ENCODE peak calls at places on chromosomes 6 and 20, in seven cellular contexts. X is HepG2, O is breast epithelium, U is HCT116, K is H1, D is K562, R is spleen. P is an unnamed sample.

GRCh38 chr6:27505209-27506027 is 32.5 kb upstream of the ZNF184 start:
- DNase-seq in X (peak; percentile 86), O (peak; percentile 81), R (no peak), U (peak; percentile 87), K (peak; percentile 78), D (peak; percentile 83), P (no peak)

GRCh38 chr20:49281059-49281912 is 3.4 kb upstream of the ZNFX1 start:
- DNase-seq in K (no peak), X (peak; percentile 90), R (no peak), O (peak; percentile 27), D (peak; percentile 56), U (no peak), P (no peak)

GRCh38 chr20:23225407-23226060 is 125.1 kb upstream of the NXT1 start:
- DNase-seq in O (no peak), X (no peak), D (peak; percentile 16), K (no peak), R (no peak), U (no peak), P (peak; percentile 67)

GRCh38 chr6:152096863-152097496 is 289.5 kb downstream of the ESR1 start:
- DNase-seq in X (no peak), K (no peak), U (no peak), O (no peak), D (no peak), R (no peak), P (no peak)

GRCh38 chr6:152648090-152648489 is 10.9 kb upstream of the SYNE1 start:
- DNase-seq in R (no peak), U (no peak), K (no peak), D (no peak), X (no peak), O (no peak), P (no peak)

GRCh38 chr20:3720068-3720467 is 7.7 kb upstream of the SIGLEC1 start:
- DNase-seq in O (no peak), R (no peak), K (no peak), D (no peak), X (no peak), U (no peak), P (no peak)

GRCh38 chr20:4171538-4172116 is 156.3 kb upstream of the RNF24 start:
- DNase-seq in U (no peak), K (no peak), X (peak; percentile 98), D (no peak), R (no peak), O (no peak), P (no peak)

GRCh38 chr6:24344981-24345380 is 12.9 kb downstream of the DCDC2 start:
- DNase-seq in D (no peak), K (no peak), U (no peak), O (no peak), X (no peak), R (no peak), P (no peak)

GRCh38 chr20:5297280-5298004 is 19.3 kb downstream of the PROKR2 start:
- DNase-seq in O (no peak), R (no peak), D (no peak), X (peak; percentile 81), U (no peak), K (no peak), P (no peak)

GRCh38 chr6:23851551-23851950 is 274.5 kb upstream of the NRSN1 start:
- DNase-seq in D (no peak), K (no peak), U (no peak), X (no peak), O (no peak), R (no peak), P (no peak)

GRCh38 chr20:62721511-62722197 is 13.0 kb downstream of the NTSR1 start:
- DNase-seq in O (no peak), R (no peak), X (no peak), U (no peak), K (no peak), D (no peak), P (no peak)

GRCh38 chr6:37059344-37060194 is 54.1 kb downstream of the FGD2 start:
- DNase-seq in D (peak; percentile 94), U (peak; percentile 96), O (peak; percentile 60), K (no peak), R (peak; percentile 66), X (peak; percentile 99), P (peak; percentile 65)

GRCh38 chr6:140987364-140988135 is 1145.2 kb upstream of the GJE1 start:
- DNase-seq in D (no peak), X (no peak), U (no peak), K (no peak), R (no peak), O (no peak), P (no peak)

GRCh38 chr6:20302702-20303251 is 90.5 kb upstream of the MBOAT1 start:
- DNase-seq in O (no peak), K (no peak), D (peak; percentile 81), X (no peak), U (no peak), R (no peak), P (no peak)

GRCh38 chr20:34049897-34050695 is 56.4 kb downstream of the RALY start:
- DNase-seq in D (no peak), O (no peak), K (no peak), U (no peak), X (no peak), R (no peak), P (no peak)

GRCh38 chr20:33736962-33737361 is 5.2 kb downstream of the ZNF341 start:
- DNase-seq in K (no peak), R (no peak), X (no peak), U (no peak), D (no peak), O (no peak), P (no peak)

GRCh38 chr20:53513489-53514298 is 79.9 kb downstream of the ZNF217 start:
- DNase-seq in O (no peak), K (no peak), D (no peak), U (no peak), R (no peak), X (peak; percentile 86), P (no peak)
- H3K27ac ChIP-seq in O (no peak overlapping the region), K (no peak overlapping the region), D (no peak overlapping the region), U (no peak overlapping the region), R (no peak overlapping the region), X (no peak overlapping the region), P (no peak overlapping the region)

GRCh38 chr20:58890454-58891075 is 38.0 kb downstream of the GNAS start:
- DNase-seq in D (no peak), O (peak; percentile 64), U (no peak), X (peak; percentile 85), R (peak; percentile 94), K (no peak), P (peak; percentile 67)
- TF ChIP-seq POLR2AphosphoS5 in D (no peak), O (peak; percentile 13), U (peak; percentile 41), X (peak; percentile 86), R (peak; percentile 75), K (no peak), P (peak; percentile 50)

GRCh38 chr6:138386897-138387296 is 9.2 kb downstream of the SMIM28 start:
- DNase-seq in K (no peak), O (no peak), U (no peak), D (no peak), R (no peak), X (no peak), P (no peak)
- TF ChIP-seq POLR2A in K (no peak), O (no peak), U (no peak), D (no peak), R (no peak), X (no peak), P (no peak)

GRCh38 chr6:21348462-21349195 is 244.9 kb upstream of the SOX4 start:
- DNase-seq in K (no peak), D (no peak), X (no peak), R (no peak), O (no peak), U (no peak), P (no peak)
- H3K27ac ChIP-seq in K (no peak overlapping the region), D (no peak overlapping the region), X (no peak overlapping the region), R (no peak overlapping the region), O (peak overlapping the region; percentile 50), U (no peak overlapping the region), P (no peak overlapping the region)

DNA sequence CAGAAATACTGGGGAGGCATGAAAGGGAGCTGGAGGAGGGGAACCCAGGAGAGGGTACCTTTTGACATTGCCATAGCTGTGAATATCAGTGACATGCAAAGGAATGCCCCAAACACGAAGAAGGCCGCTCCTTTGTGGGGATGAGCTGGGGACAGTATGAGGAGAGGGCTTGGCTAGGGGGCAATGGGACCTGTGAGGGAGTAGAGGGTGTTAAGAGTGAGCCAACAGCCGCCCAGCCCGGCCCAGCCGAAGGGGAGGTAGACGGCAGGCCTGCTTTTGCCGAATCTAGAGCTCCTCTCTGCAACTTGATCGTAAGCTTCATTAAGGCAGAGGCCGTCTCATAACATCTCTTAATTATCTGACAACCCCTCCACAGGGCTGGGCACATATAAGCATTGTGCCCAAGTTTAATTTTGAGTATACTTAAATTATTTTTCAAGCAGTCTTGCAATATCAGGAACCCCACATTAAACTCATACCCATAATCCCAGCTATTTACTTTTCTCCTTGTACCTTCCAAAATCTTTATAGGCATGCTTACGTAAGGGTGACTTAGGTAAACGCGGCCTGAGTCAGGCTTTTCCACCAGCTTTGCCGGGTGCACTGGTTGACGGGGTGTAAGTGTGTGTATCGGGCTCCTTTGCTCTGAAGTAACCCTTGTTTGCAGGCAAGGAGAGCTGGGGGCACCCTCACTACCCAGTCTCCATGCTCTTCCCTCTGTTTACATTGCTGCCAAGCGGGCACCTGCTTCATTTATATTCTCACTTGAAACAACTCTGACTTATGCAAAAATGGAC is 24.9 kb upstream of the VEGFA start:
- DNase-seq in D (no peak), R (peak; percentile 30), K (no peak), O (no peak), U (no peak), X (no peak), P (peak; percentile 44)
- TF ChIP-seq POLR2AphosphoS5 in D (no peak), R (no peak), K (no peak), O (no peak), U (no peak), X (no peak), P (no peak)

DNA sequence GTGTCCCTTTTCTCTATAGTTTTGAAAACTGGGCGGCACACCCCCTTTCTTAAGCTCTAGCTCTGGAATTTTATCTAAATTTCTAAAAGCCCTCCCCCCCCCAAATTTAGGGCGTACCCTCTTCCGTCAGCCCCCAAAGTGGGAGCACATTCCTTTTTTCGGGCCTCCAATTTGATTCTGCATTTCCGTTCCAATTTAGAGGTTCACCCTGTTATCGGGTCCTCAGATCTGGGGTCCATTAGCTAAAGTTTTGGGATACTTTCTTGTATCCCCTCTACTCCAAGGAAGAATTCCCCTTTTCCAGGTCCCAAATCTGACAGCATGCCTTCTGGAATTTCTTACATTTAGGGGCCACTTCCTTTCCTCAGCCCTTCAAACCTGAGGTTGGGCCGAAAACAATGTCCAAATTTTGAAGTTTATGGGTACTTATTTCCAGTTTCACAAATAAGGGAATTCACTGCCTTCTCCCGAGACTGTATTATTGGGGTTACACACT is 796 bp downstream of the PHF20 start:
- DNase-seq in O (no peak), R (no peak), D (no peak), U (no peak), K (no peak), X (no peak), P (no peak)
- TF ChIP-seq POLR2A in O (no peak), R (no peak), D (no peak), U (no peak), K (no peak), X (no peak), P (no peak)

GRCh38 chr6:30747300-30747687 is 2.9 kb upstream of the IER3 start:
- DNase-seq in K (no peak), X (peak; percentile 61), D (no peak), U (no peak), O (no peak), R (no peak), P (no peak)
- H3K27ac ChIP-seq in K (no peak overlapping the region), X (peak overlapping the region; percentile 76), D (no peak overlapping the region), U (peak overlapping the region; percentile 96), O (peak overlapping the region; percentile 68), R (peak overlapping the region; percentile 39), P (peak overlapping the region; percentile 84)

P was measured in stomach.